ENCODE peak calls at places on chromosomes 4 and X, in four cellular contexts. One of them, this sample, is unnamed. For H3K27me3, the result is how much of the 10 kb centered on the place peaks cover.

GRCh38 chrX:49226946-49227345 is 6.2 kb downstream of the CACNA1F start:
- DNase-seq in left lung: no peak
- DNase-seq in IMR-90: no peak
- DNase-seq in heart left ventricle: no peak
- DNase-seq in this sample: no peak

GRCh38 chrX:40729923-40730584 is 5.3 kb downstream of the MED14 start:
- DNase-seq in heart left ventricle: no peak
- DNase-seq in IMR-90: no peak
- DNase-seq in left lung: no peak
- DNase-seq in this sample: no peak

GRCh38 chr4:81652069-81652478 is 180.4 kb upstream of the RASGEF1B start:
- DNase-seq in heart left ventricle: no peak
- DNase-seq in left lung: no peak
- DNase-seq in IMR-90: no peak
- DNase-seq in this sample: no peak

GRCh38 chr4:8896071-8896470 is 24.4 kb upstream of the HMX1 start:
- DNase-seq in IMR-90: no peak
- DNase-seq in heart left ventricle: no peak
- DNase-seq in left lung: peak
- DNase-seq in this sample: no peak

GRCh38 chr4:20126906-20127305 is 124.8 kb upstream of the SLIT2 start:
- DNase-seq in left lung: no peak
- DNase-seq in IMR-90: peak
- DNase-seq in heart left ventricle: no peak
- DNase-seq in this sample: peak

GRCh38 chrX:12947545-12948235 is 27.2 kb upstream of the TMSB4X start:
- DNase-seq in heart left ventricle: no peak
- DNase-seq in IMR-90: no peak
- DNase-seq in left lung: no peak
- DNase-seq in this sample: no peak

GRCh38 chr4:2248821-2249261 is 6.9 kb upstream of the HAUS3 start:
- DNase-seq in left lung: peak
- DNase-seq in heart left ventricle: peak
- DNase-seq in IMR-90: no peak
- DNase-seq in this sample: no peak

GRCh38 chr4:81786063-81786763 is 314.5 kb upstream of the RASGEF1B start:
- DNase-seq in IMR-90: no peak
- DNase-seq in heart left ventricle: no peak
- DNase-seq in left lung: no peak
- DNase-seq in this sample: peak

GRCh38 chr4:35538807-35539206 is 705.5 kb downstream of the ARAP2 start:
- DNase-seq in IMR-90: no peak
- DNase-seq in left lung: no peak
- DNase-seq in heart left ventricle: no peak
- DNase-seq in this sample: no peak

GRCh38 chr4:147709999-147710398 is 21.9 kb upstream of the ARHGAP10 start:
- DNase-seq in IMR-90: peak
- DNase-seq in left lung: no peak
- DNase-seq in heart left ventricle: no peak
- DNase-seq in this sample: peak

GRCh38 chr4:147717878-147718277 is 14.0 kb upstream of the ARHGAP10 start:
- DNase-seq in heart left ventricle: no peak
- DNase-seq in IMR-90: no peak
- DNase-seq in left lung: no peak
- DNase-seq in this sample: no peak

DNA sequence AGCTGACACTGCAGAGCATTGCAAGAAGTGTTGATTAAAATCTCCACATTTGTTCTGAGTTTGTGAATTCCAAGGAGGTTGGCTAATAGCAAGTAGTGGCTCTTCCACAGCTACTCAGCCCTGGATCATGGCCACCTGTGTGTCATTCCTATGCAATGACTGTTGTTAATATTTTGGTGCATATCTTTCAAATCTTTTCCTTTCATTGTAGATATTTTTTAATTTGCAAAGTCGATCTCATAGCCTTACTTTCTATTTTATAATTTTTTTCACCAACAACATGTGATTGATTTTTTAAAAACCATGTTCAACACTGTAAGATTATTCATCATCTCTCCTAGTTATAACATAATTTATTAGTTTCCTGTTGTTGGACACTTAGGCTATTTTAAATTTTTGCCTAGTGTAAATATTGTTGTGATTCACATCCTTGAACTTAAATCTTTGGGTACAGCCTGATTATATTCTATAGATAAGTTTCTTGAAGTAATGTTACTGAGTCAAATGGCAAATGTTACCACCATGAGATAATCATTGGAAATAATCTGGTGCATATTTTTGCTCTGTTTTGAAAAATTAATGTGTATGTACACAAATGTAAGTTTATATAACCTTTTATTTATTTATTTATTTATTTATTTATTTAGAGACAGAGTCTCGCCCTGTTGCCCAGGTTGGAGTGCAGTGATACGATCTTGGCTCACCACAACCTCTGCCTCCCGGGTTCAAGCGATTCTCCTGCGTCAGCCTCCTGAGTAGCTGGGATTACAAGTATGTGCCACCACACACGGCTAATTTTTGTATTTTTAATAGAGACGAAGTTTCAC is 17.1 kb upstream of the ARHGAP10 start:
- DNase-seq in left lung: no peak
- DNase-seq in IMR-90: peak
- DNase-seq in heart left ventricle: no peak
- DNase-seq in this sample: peak
- H3K4me3 ChIP-seq in left lung: no peak
- H3K4me3 ChIP-seq in IMR-90: no peak
- H3K4me3 ChIP-seq in heart left ventricle: no peak
- H3K4me3 ChIP-seq in this sample: no peak

GRCh38 chr4:13109536-13109935 is 374.6 kb downstream of the RAB28 start:
- DNase-seq in heart left ventricle: no peak
- DNase-seq in IMR-90: no peak
- DNase-seq in left lung: no peak
- DNase-seq in this sample: no peak

GRCh38 chr4:13108096-13108495 is 376.0 kb downstream of the RAB28 start:
- DNase-seq in left lung: no peak
- DNase-seq in IMR-90: no peak
- DNase-seq in heart left ventricle: no peak
- DNase-seq in this sample: no peak

GRCh38 chr4:13112030-13112429 is 372.1 kb downstream of the RAB28 start:
- DNase-seq in heart left ventricle: no peak
- DNase-seq in IMR-90: no peak
- DNase-seq in left lung: no peak
- DNase-seq in this sample: no peak
- TF ChIP-seq CTCF in heart left ventricle: no peak
- TF ChIP-seq CTCF in IMR-90: no peak
- TF ChIP-seq CTCF in left lung: no peak
- TF ChIP-seq CTCF in this sample: no peak

GRCh38 chr4:140028676-140029407 is 125.1 kb downstream of the MAML3 start:
- DNase-seq in left lung: no peak
- DNase-seq in IMR-90: peak
- DNase-seq in heart left ventricle: no peak
- DNase-seq in this sample: no peak
- H3K27me3 ChIP-seq in left lung: under half
- H3K27me3 ChIP-seq in IMR-90: under half
- H3K27me3 ChIP-seq in heart left ventricle: under half
- H3K27me3 ChIP-seq in this sample: under half

GRCh38 chrX:18654873-18655836 is 16.8 kb downstream of the RS1 start:
- DNase-seq in IMR-90: no peak
- DNase-seq in left lung: no peak
- DNase-seq in heart left ventricle: no peak
- DNase-seq in this sample: no peak
- H3K4me3 ChIP-seq in IMR-90: no peak
- H3K4me3 ChIP-seq in left lung: no peak
- H3K4me3 ChIP-seq in heart left ventricle: no peak
- H3K4me3 ChIP-seq in this sample: no peak

GRCh38 chrX:155534800-155535199 is 76.4 kb upstream of the F8A3 start:
- DNase-seq in left lung: no peak
- DNase-seq in IMR-90: no peak
- DNase-seq in heart left ventricle: no peak
- DNase-seq in this sample: no peak
- TF ChIP-seq CTCF in left lung: no peak
- TF ChIP-seq CTCF in IMR-90: no peak
- TF ChIP-seq CTCF in heart left ventricle: no peak
- TF ChIP-seq CTCF in this sample: no peak

DNA sequence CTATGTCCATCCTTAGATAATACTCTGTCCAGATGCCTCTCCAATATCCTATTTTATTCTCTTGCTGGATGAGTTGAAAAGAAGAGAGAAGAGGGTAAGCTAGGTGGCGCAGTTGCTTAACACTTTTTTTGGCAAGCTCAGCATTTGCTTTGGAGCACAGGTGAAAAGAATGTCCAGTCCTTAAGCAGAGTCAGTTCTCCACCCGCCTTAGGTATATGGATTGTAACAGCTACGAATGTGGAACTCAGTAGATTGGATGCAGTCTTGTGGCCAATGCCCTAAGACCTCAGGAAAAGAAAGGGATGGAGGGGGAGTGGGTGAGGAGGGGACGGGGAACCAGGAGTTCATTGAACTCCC is 208.4 kb downstream of the NWD2 start:
- DNase-seq in heart left ventricle: no peak
- DNase-seq in IMR-90: peak
- DNase-seq in left lung: no peak
- DNase-seq in this sample: peak
- H3K27me3 ChIP-seq in heart left ventricle: half or more
- H3K27me3 ChIP-seq in IMR-90: under half
- H3K27me3 ChIP-seq in left lung: half or more
- H3K27me3 ChIP-seq in this sample: under half

GRCh38 chr4:154590329-154591006 is at the start of gene FGA:
- DNase-seq in left lung: no peak
- DNase-seq in heart left ventricle: no peak
- DNase-seq in IMR-90: no peak
- DNase-seq in this sample: no peak
- H3K4me3 ChIP-seq in left lung: peak
- H3K4me3 ChIP-seq in heart left ventricle: no peak
- H3K4me3 ChIP-seq in IMR-90: no peak
- H3K4me3 ChIP-seq in this sample: no peak

DNA sequence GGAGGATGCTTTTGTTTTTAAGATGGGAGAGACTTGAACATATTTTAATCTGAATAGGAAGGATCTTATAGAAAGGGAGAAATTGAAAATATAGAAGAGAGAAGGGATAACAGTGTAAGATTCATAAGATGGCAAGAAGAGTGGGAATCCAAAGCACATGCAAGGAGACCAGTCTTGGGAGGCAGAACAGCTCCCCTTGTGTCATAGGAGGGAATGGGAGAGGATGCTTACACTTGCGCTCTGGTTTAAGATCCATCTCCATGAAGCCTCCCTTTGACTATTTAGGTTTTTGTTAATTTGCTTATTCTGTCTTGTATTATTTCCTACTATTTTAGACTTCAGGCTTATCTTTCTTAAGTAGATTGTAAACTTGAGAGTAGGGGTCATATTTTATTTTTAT is 42.7 kb downstream of the KIF4A start:
- DNase-seq in IMR-90: no peak
- DNase-seq in heart left ventricle: no peak
- DNase-seq in left lung: no peak
- DNase-seq in this sample: no peak
- TF ChIP-seq CTCF in IMR-90: no peak
- TF ChIP-seq CTCF in heart left ventricle: no peak
- TF ChIP-seq CTCF in left lung: no peak
- TF ChIP-seq CTCF in this sample: peak